ENCODE peak calls at places on chromosome 12, in six cellular contexts. C, G, X, O, J and R are unnamed samples.

GRCh38 chr12:109020136-109020535 is 732 bp downstream of the SVOP start:
- DNase-seq in C (no peak), O (no peak), J (no peak), G (no peak), X (no peak), R (no peak)

GRCh38 chr12:93794738-93795137 is 117.6 kb downstream of the CRADD start:
- DNase-seq in J (no peak), X (no peak), O (no peak), G (no peak), C (no peak), R (no peak)

GRCh38 chr12:41514050-41514449 is 325.9 kb downstream of the PDZRN4 start:
- DNase-seq in G (no peak), O (no peak), X (no peak), C (no peak), J (no peak), R (no peak)

GRCh38 chr12:12159988-12160387 is 89.2 kb downstream of the BCL2L14 start:
- DNase-seq in G (peak; percentile 62), C (no peak), O (no peak), X (peak; percentile 13), J (no peak), R (no peak)

GRCh38 chr12:115008951-115009350 is 325.0 kb upstream of the TBX3 start:
- DNase-seq in J (no peak), C (no peak), X (no peak), O (no peak), G (no peak), R (no peak)

GRCh38 chr12:11171953-11172675 is 1.1 kb downstream of the SMIM10L1 start:
- DNase-seq in C (no peak), O (no peak), J (no peak), X (no peak), G (peak; percentile 18), R (peak; percentile 27)

GRCh38 chr12:124868252-124868965 is 4.7 kb upstream of the SCARB1 start:
- DNase-seq in G (no peak), X (no peak), J (no peak), O (no peak), C (no peak), R (no peak)

GRCh38 chr12:132162508-132163031 is 18.3 kb downstream of the NOC4L start:
- DNase-seq in J (no peak), G (peak; percentile 86), X (peak; percentile 48), C (no peak), O (no peak), R (peak; percentile 22)

GRCh38 chr12:4275869-4276253 is 2.3 kb downstream of the CCND2 start:
- DNase-seq in O (no peak), J (no peak), C (no peak), X (no peak), G (no peak), R (no peak)

GRCh38 chr12:68373836-68374314 is 41.7 kb upstream of the MDM1 start:
- DNase-seq in O (no peak), C (no peak), G (no peak), X (no peak), J (no peak), R (no peak)

GRCh38 chr12:52569726-52570125 is 3.9 kb downstream of the KRT74 start:
- DNase-seq in C (no peak), O (no peak), X (no peak), J (no peak), G (no peak), R (no peak)

GRCh38 chr12:11862794-11863193 is 207.9 kb upstream of the BCL2L14 start:
- DNase-seq in C (no peak), G (peak; percentile 62), X (no peak), O (no peak), J (no peak), R (no peak)

GRCh38 chr12:99658950-99659349 is 11.4 kb downstream of the GARIN6 start:
- DNase-seq in C (no peak), G (peak; percentile 3), X (peak; percentile 33), J (no peak), O (no peak), R (peak; percentile 2)

GRCh38 chr12:49565119-49565955 is 2.6 kb downstream of the MCRS1 start:
- DNase-seq in G (no peak), O (no peak), C (no peak), J (no peak), X (no peak), R (no peak)

GRCh38 chr12:103771466-103771865 is 69.6 kb downstream of the NT5DC3 start:
- DNase-seq in X (peak; percentile 72), J (no peak), O (no peak), G (peak; percentile 51), C (peak; percentile 32), R (peak; percentile 36)

GRCh38 chr12:116087399-116087798 is 190.1 kb downstream of the MED13L start:
- DNase-seq in O (no peak), X (no peak), J (no peak), C (no peak), G (no peak), R (no peak)

GRCh38 chr12:68971404-68971803 is 38.4 kb upstream of the CPM start:
- DNase-seq in X (peak; percentile 67), J (no peak), G (peak; percentile 61), C (no peak), O (no peak), R (peak; percentile 85)

GRCh38 chr12:71312767-71313375 is 126.7 kb upstream of the LGR5 start:
- DNase-seq in G (no peak), O (no peak), X (peak; percentile 56), J (no peak), C (no peak), R (peak; percentile 64)

GRCh38 chr12:49051373-49051764 is 9.2 kb downstream of the KMT2D start:
- DNase-seq in J (no peak), C (no peak), G (no peak), X (no peak), O (no peak), R (no peak)

GRCh38 chr12:125340791-125341190 is 275.6 kb downstream of the AACS start:
- DNase-seq in J (no peak), G (peak; percentile 39), O (no peak), C (no peak), X (peak; percentile 46), R (peak; percentile 6)

GRCh38 chr12:3930216-3930615 is 57.0 kb upstream of the PARP11 start:
- DNase-seq in X (no peak), J (no peak), C (no peak), O (no peak), G (no peak), R (no peak)

GRCh38 chr12:73599268-73599667 is 938.4 kb upstream of the ATXN7L3B start:
- DNase-seq in C (no peak), J (no peak), X (no peak), O (no peak), G (no peak), R (no peak)

GRCh38 chr12:58453306-58453705 is 467.0 kb downstream of the LRIG3 start:
- DNase-seq in J (no peak), G (no peak), C (no peak), X (no peak), O (no peak), R (no peak)

GRCh38 chr12:57888407-57889157 is 42.1 kb upstream of the CTDSP2 start:
- DNase-seq in C (no peak), G (peak; percentile 65), O (no peak), X (peak; percentile 82), J (peak; percentile 75), R (peak; percentile 99)

DNA sequence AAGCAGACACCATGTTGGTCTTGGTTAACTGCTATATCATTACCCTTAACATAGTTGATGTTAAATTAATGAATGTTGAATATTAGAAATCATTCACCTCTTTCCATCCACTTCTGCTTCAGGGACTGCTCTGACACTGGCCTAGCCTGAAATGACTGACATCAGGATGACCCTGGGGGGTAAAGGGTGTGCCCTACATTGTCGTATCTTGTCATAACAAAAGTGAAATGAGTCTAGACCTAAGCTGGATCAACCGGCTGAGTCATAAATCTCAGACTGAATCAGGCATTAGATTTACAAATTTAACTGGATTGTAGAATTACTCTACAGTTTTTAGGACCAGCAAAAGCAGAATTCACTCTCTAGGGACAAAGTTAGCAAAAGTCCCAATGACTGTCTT is 35.3 kb downstream of the KICS2 start:
- DNase-seq in G (no peak), J (no peak), X (peak; percentile 50), C (no peak), O (no peak), R (peak; percentile 78)
- H3K4me3 ChIP-seq in G (no peak overlapping the region), J (no peak overlapping the region), X (peak overlapping the region; percentile 43), C (no peak overlapping the region), O (no peak overlapping the region), R (no peak overlapping the region)

GRCh38 chr12:18653465-18653864 is 84.3 kb downstream of the PLCZ1 start:
- DNase-seq in G (no peak), X (no peak), J (no peak), O (no peak), C (no peak), R (no peak)
- TF ChIP-seq CTCF in G (no peak), X (no peak), J (no peak), O (no peak), C (no peak), R (no peak)

DNA sequence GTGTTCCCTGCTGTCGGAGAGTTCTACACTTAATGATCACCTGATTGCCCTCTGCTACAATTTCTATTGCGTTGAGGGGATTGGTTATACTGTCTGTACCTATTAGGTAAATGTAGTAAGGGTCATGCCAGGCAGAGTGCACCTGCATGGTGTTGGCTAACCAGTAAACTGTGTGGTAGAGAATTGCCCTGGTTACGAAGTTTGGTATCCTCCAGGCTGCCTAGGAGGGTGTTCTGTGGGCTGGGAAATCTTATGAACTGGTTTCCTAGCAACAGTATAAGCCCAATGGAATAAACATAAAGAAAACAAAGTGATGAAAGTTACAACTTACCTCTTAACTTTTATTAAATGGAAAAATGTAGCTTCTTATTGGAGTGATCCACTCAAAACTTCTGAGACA is 1.4 kb downstream of the CCDC91 start:
- DNase-seq in O (no peak), X (no peak), G (peak; percentile 27), C (no peak), J (no peak), R (no peak)
- H3K4me3 ChIP-seq in O (peak overlapping the region; percentile 93), X (peak overlapping the region; percentile 76), G (peak overlapping the region; percentile 87), C (peak overlapping the region; percentile 64), J (peak overlapping the region; percentile 84), R (peak overlapping the region; percentile 72)

GRCh38 chr12:42587564-42588307 is 1.8 kb downstream of the PRICKLE1 start:
- DNase-seq in J (no peak), X (peak; percentile 43), C (no peak), O (no peak), G (no peak), R (no peak)

GRCh38 chr12:42590324-42590934 is 883 bp upstream of the PRICKLE1 start:
- DNase-seq in X (peak; percentile 50), O (no peak), C (no peak), G (no peak), J (peak; percentile 53), R (peak; percentile 28)

GRCh38 chr12:42589465-42590323 is at the start of gene PRICKLE1:
- DNase-seq in C (peak; percentile 35), G (peak; percentile 36), J (no peak), O (no peak), X (peak; percentile 57), R (peak; percentile 72)

GRCh38 chr12:42588308-42588836 is 1.2 kb downstream of the PRICKLE1 start:
- DNase-seq in O (no peak), J (no peak), G (no peak), C (no peak), X (peak; percentile 33), R (peak; percentile 8)

DNA sequence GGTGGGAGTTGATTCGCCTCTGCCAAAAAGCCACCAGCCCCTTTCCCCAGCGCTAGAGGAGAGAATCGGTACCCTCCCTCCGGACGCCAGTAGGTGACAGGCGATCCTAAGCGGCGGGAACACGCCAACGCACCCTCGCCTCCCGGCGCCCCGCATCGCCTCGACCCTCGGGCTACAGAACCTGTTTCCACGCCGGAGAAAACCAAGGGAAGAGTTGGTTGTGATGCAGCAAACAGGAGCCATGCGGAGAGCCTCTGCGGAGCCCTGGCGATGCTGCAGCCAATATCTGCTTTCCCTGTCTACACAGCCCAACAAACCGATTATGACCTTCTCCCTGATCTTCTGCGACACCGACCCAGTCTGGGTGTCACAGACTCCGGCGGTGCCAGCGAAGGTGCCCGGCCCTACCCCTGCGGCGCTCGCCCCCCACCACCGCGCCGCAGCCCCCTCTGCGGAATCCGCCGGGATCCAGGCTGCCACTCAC is 523 bp downstream of the PRICKLE1 start:
- DNase-seq in G (no peak), O (no peak), J (no peak), C (peak; percentile 27), X (peak; percentile 64), R (peak; percentile 56)
- TF ChIP-seq CTCF in G (peak; percentile 40), O (peak; percentile 66), J (peak; percentile 22), C (peak; percentile 25), X (peak; percentile 77), R (peak; percentile 77)